ENCODE peak calls at places on chromosomes 11 and 22, in five cellular contexts. O, Q, S, Y and U are unnamed samples.

GRCh38 chr11:62592216-62592815 is 993 bp upstream of the TUT1 start:
- DNase-seq in O (no peak), Q (no peak), S (no peak), Y (no peak), U (no peak)

GRCh38 chr22:47161631-47162030 is 399.2 kb downstream of the TBC1D22A start:
- DNase-seq in O (no peak), Q (no peak), S (no peak), Y (no peak), U (no peak)

GRCh38 chr11:66676279-66676919 is 1.3 kb downstream of the RBM4B start:
- DNase-seq in O (no peak), Q (no peak), S (no peak), Y (no peak), U (no peak)

GRCh38 chr22:46073683-46074504 is 76.4 kb upstream of the PPARA start:
- DNase-seq in O (no peak), Q (no peak), S (no peak), Y (no peak), U (no peak)

GRCh38 chr22:33569547-33569946 is 350.7 kb downstream of the LARGE1 start:
- DNase-seq in O (no peak), Q (no peak), S (no peak), Y (no peak), U (no peak)

GRCh38 chr11:8658210-8658968 is 24.1 kb downstream of the TRIM66 start:
- DNase-seq in O (no peak), Q (peak), S (no peak), Y (no peak), U (no peak)

GRCh38 chr11:70569996-70570692 is 171.8 kb downstream of the CTTN start:
- DNase-seq in O (no peak), Q (no peak), S (no peak), Y (no peak), U (no peak)

GRCh38 chr11:6438979-6439571 is 1.7 kb downstream of the HPX start:
- DNase-seq in O (peak), Q (no peak), S (peak), Y (peak), U (no peak)

GRCh38 chr22:42287174-42287890 is 16.9 kb upstream of the TCF20 start:
- DNase-seq in O (no peak), Q (no peak), S (no peak), Y (no peak), U (no peak)

GRCh38 chr11:67120881-67121710 is 2.0 kb downstream of the KDM2A start:
- DNase-seq in O (no peak), Q (no peak), S (no peak), Y (no peak), U (no peak)

GRCh38 chr22:28241637-28242290 is 322.7 kb upstream of the PITPNB start:
- DNase-seq in O (no peak), Q (no peak), S (no peak), Y (no peak), U (no peak)

GRCh38 chr11:73999581-74000306 is 9.1 kb downstream of the UCP3 start:
- DNase-seq in O (no peak), Q (no peak), S (no peak), Y (no peak), U (no peak)

GRCh38 chr11:10514210-10514609 is 26.8 kb downstream of the RNF141 start:
- DNase-seq in O (no peak), Q (no peak), S (no peak), Y (no peak), U (no peak)

GRCh38 chr22:43228330-43228729 is 41.4 kb upstream of the TTLL12 start:
- DNase-seq in O (peak), Q (no peak), S (peak), Y (peak), U (no peak)

GRCh38 chr22:37782340-37783168 is 25.2 kb upstream of the GCAT start:
- DNase-seq in O (no peak), Q (no peak), S (no peak), Y (no peak), U (no peak)

GRCh38 chr11:113874096-113874919 is 1.1 kb downstream of the USP28 start:
- DNase-seq in O (no peak), Q (no peak), S (no peak), Y (no peak), U (no peak)

GRCh38 chr11:123474994-123475393 is 44.9 kb downstream of the GRAMD1B start:
- DNase-seq in O (no peak), Q (no peak), S (no peak), Y (no peak), U (no peak)

GRCh38 chr22:37182101-37182948 is 5.7 kb downstream of the C1QTNF6 start:
- DNase-seq in O (no peak), Q (no peak), S (no peak), Y (no peak), U (no peak)

GRCh38 chr11:58958500-58958899 is 19.2 kb downstream of the GLYATL1 start:
- DNase-seq in O (peak), Q (no peak), S (peak), Y (no peak), U (no peak)
- TF ChIP-seq CTCF in O (peak), Q (peak), S (peak), Y (peak), U (peak)

GRCh38 chr11:42410251-42410956 is 901.4 kb upstream of the API5 start:
- DNase-seq in O (no peak), Q (no peak), S (no peak), Y (no peak), U (no peak)
- TF ChIP-seq CTCF in O (no peak), Q (no peak), S (no peak), Y (no peak), U (no peak)

GRCh38 chr11:15969701-15970329 is 386.5 kb downstream of the SOX6 start:
- DNase-seq in O (no peak), Q (peak), S (no peak), Y (no peak), U (no peak)

GRCh38 chr11:15967966-15968365 is 388.4 kb downstream of the SOX6 start:
- DNase-seq in O (no peak), Q (no peak), S (no peak), Y (no peak), U (no peak)

GRCh38 chr11:15968461-15969130 is 387.8 kb downstream of the SOX6 start:
- DNase-seq in O (no peak), Q (no peak), S (no peak), Y (peak), U (no peak)

GRCh38 chr11:15970506-15971214 is 385.7 kb downstream of the SOX6 start:
- DNase-seq in O (no peak), Q (no peak), S (no peak), Y (no peak), U (no peak)

GRCh38 chr11:15969281-15969680 is 387.1 kb downstream of the SOX6 start:
- DNase-seq in O (no peak), Q (peak), S (no peak), Y (no peak), U (no peak)
- TF ChIP-seq CTCF in O (no peak), Q (no peak), S (no peak), Y (no peak), U (no peak)

DNA sequence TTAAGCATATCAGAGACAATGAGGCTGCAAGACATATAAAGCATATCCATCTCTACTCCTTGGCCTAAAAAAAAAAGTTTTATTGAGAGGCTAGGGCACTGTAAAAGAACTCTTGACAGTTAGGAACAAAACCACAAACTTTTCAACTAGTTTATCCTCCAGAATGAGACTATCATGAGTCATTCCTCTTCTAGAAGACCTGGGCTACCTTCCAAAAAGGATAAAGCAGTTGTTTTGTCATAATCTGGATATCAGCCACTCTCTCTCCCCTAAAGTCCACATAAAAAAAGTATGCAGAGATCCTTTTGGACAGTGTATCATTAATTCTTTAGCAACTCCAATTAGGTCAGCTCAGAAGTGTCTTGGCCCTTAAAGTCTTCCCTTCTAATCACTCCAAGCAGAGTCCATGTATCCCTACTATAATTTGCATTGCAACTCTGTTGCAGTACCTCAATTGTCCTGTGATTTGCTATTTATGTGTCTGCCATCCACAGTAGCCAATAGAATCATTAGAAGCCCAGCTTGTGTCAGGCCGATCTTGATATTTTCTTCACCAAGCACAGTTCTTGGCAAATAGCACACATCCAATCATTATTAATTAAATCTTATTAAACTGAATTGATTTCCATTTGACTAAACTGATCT is 10.4 kb downstream of the OR51T1 start:
- DNase-seq in O (no peak), Q (no peak), S (no peak), Y (no peak), U (no peak)
- TF ChIP-seq CTCF in O (peak), Q (peak), S (no peak), Y (peak), U (peak)

DNA sequence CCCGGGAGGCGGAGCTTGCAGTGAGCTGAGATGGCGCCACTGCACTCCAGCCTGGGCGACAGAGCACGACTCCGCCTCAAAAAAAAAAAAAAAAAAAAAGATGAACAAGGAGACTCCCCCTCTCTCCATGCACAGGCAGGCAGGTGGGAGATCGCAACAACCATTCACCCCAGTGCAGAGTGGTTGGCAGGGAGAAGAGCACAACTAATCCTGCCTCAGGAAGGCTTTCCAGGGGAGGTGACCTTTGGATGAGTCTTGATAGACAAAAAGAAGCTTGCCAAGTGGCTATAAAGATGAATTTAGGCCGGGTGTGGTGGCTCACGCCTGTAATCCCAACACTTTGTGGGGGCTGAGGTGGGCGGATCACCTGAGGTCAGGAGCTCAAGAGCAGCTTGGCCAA is 30.0 kb downstream of the FLRT1 start:
- DNase-seq in O (no peak), Q (no peak), S (no peak), Y (no peak), U (no peak)
- TF ChIP-seq CTCF in O (no peak), Q (no peak), S (no peak), Y (no peak), U (no peak)